ENCODE peak calls at places on chromosomes 3 and 15, in seven cellular contexts. X, T, A, G, W, Q and C are unnamed samples. For H3K27me3, the result is how much of the 10 kb centered on the place peaks cover.

GRCh38 chr15:68177747-68178146 is 27.4 kb downstream of the CALML4 start:
- DNase-seq in Q (no peak), X (no peak), A (no peak), G (no peak), W (no peak), T (peak), C (no peak)

GRCh38 chr3:71219744-71220638 is 363.5 kb downstream of the FOXP1 start:
- DNase-seq in Q (no peak), W (no peak), X (peak), A (no peak), G (no peak), T (no peak), C (no peak)

GRCh38 chr15:71191296-71191695 is 76.0 kb downstream of the THSD4 start:
- DNase-seq in X (no peak), Q (no peak), T (no peak), W (no peak), A (no peak), G (no peak), C (no peak)

GRCh38 chr3:72185549-72186484 is 400.9 kb upstream of the PROK2 start:
- DNase-seq in T (peak), W (peak), X (no peak), Q (no peak), A (no peak), G (no peak), C (peak)

GRCh38 chr15:85335193-85335939 is 45.0 kb upstream of the AKAP13 start:
- DNase-seq in T (no peak), X (no peak), G (no peak), W (no peak), Q (no peak), A (peak), C (no peak)

GRCh38 chr15:89820651-89821611 is 6.3 kb upstream of the ANPEP start:
- DNase-seq in A (no peak), X (no peak), Q (peak), G (no peak), W (no peak), T (peak), C (peak)

GRCh38 chr3:56795097-56795806 is 6.5 kb downstream of the ARHGEF3 start:
- DNase-seq in T (no peak), X (no peak), W (no peak), G (no peak), A (no peak), Q (no peak), C (peak)

GRCh38 chr3:194381460-194381875 is 11.9 kb upstream of the LRRC15 start:
- DNase-seq in X (peak), A (no peak), G (no peak), W (no peak), T (peak), Q (no peak), C (no peak)

GRCh38 chr3:158649791-158650190 is 5.5 kb downstream of the GFM1 start:
- DNase-seq in G (no peak), W (no peak), A (no peak), Q (no peak), X (no peak), T (no peak), C (no peak)

GRCh38 chr3:3192481-3192764 is 12.9 kb upstream of the CRBN start:
- DNase-seq in X (no peak), Q (no peak), W (no peak), T (no peak), G (no peak), A (no peak), C (no peak)

GRCh38 chr3:105747056-105747455 is 121.8 kb downstream of the CBLB start:
- DNase-seq in A (no peak), X (no peak), Q (no peak), G (no peak), T (peak), W (no peak), C (peak)

GRCh38 chr3:64488938-64489337 is 198.9 kb downstream of the ADAMTS9 start:
- DNase-seq in W (no peak), T (no peak), A (no peak), G (no peak), X (peak), Q (no peak), C (no peak)

GRCh38 chr15:86087808-86088207 is 8.1 kb downstream of the AGBL1 start:
- DNase-seq in X (no peak), A (no peak), G (no peak), W (no peak), Q (no peak), T (no peak), C (no peak)

GRCh38 chr3:168085491-168086119 is 10.1 kb downstream of the GOLIM4 start:
- DNase-seq in G (no peak), Q (no peak), W (no peak), X (no peak), T (no peak), A (no peak), C (no peak)

GRCh38 chr3:32100465-32100864 is 6.0 kb upstream of the GPD1L start:
- DNase-seq in Q (no peak), A (no peak), T (no peak), W (no peak), G (no peak), X (peak), C (no peak)

DNA sequence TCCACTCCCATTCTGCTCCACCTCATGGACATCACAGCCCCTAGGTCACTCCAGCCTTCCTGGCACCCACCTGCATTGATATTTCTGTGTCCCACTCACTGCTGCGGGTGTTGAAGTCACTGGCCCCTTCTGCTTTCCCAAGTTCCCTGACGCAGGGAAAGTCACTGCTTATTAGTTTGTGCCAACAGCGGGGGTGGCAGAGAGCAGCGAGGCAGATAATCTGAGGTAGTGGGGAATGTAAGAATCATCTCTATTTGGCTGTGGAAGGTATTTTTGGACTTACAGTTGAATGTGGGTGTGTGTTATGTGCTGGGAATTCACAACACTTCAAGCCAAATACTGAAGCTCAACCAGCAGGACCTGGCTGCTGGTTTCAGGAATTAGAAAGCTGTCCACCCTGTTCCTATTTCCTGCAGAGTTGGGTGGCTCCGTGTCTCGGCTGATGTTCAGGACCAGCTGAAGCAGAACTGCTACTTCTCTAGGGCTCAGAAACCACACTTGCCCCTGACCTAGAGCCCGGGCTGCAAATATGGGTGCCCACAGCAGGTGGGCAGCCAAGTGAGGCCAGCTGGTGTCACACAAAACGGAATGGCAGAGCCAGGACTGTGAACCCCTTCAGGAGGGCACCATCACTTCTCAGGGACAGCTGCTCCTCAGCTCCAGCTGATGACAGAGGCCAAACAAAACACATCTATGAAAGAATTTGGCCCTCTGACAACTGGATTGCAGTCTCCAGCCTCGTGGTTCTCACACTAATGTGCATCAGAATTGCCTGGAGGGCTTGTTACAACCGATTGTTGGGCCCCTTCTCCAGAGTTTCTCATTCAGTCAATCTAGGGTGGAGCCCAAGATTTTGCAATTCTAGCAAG is 57.7 kb downstream of the SEMA5B start:
- DNase-seq in W (no peak), T (peak), X (peak), Q (no peak), G (no peak), A (no peak), C (peak)
- H3K4me3 ChIP-seq in W (no peak), T (no peak), X (no peak), Q (no peak), G (no peak), A (no peak), C (no peak)

GRCh38 chr3:133926736-133927542 is 31.3 kb upstream of the RAB6B start:
- DNase-seq in Q (no peak), X (peak), T (no peak), A (peak), G (no peak), W (no peak), C (no peak)
- H3K27me3 ChIP-seq in Q (under half), X (under half), T (under half), A (under half), G (under half), W (under half), C (under half)

GRCh38 chr3:127289646-127290575 is 2.1 kb upstream of the PRR20G start:
- DNase-seq in X (no peak), Q (no peak), G (no peak), T (peak), A (no peak), W (no peak), C (no peak)
- TF ChIP-seq CTCF in X (no peak), Q (no peak), G (no peak), T (no peak), A (no peak), W (no peak), C (no peak)

DNA sequence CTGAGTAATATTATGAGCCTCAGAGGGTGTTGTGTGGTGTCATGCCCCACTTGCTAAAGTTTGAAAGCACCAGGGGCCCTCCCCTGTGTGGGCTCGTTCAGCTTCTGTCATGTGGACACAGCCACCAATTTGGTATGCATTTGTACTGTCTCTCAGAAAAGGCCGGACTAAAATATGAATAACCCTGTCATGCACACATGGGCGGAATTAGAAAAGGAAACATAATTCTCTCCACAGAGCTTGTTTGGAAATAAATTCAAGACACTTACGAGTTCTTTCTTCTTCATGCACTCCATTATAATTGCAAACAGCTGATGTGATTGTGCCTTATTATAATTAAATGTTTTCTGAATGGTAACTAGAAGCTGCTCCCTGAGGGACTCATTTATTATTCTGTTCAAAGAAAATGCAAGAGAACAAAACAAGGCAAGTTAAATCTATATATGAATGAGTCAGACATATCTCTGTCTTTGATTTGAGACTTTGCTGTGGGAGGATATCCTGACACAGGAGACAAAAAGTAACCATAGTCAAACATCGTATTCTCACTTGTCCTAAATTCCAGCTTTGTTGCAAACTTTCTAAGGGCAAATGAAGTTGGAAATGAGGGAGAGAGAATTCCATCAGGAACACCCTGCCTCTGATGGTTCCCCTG is 39.1 kb downstream of the TRPM1 start:
- DNase-seq in T (no peak), W (no peak), Q (no peak), A (no peak), G (no peak), X (no peak), C (no peak)
- H3K4me3 ChIP-seq in T (no peak), W (no peak), Q (no peak), A (no peak), G (no peak), X (no peak), C (no peak)

DNA sequence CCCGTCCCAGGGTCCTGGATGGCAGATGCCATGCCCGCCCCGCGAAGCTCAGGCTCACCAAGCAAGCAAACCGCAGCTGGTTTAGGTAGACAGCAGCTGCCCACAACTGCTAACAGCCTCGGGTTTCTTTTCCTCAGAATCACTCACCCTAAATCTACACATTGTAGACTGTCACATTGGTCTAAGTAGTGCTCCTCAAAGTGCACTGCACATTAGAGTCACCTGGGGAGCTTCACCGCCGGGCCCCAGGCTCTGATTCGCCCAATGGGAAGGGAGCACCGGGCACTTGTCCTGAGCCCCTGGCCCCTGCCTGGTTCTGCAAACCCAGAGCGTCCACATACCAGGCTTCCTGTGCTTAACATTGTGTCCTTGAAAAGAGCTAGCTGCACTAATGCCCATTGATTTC is 752 bp downstream of the OCA2 start:
- DNase-seq in Q (no peak), G (no peak), X (no peak), A (no peak), W (no peak), T (no peak), C (no peak)
- H3K27me3 ChIP-seq in Q (under half), G (half or more), X (under half), A (under half), W (half or more), T (under half), C (under half)

GRCh38 chr15:91853501-91853967 is at the start of gene SLCO3A1:
- DNase-seq in Q (peak), X (peak), W (no peak), G (no peak), A (peak), T (no peak), C (no peak)

GRCh38 chr15:91853968-91854943 is 748 bp downstream of the SLCO3A1 start:
- DNase-seq in T (no peak), Q (peak), X (peak), A (peak), G (no peak), W (no peak), C (no peak)

GRCh38 chr15:91849180-91849579 is 4.3 kb upstream of the SLCO3A1 start:
- DNase-seq in T (no peak), G (no peak), A (no peak), W (no peak), X (no peak), Q (no peak), C (no peak)

GRCh38 chr15:91852741-91853500 is 587 bp upstream of the SLCO3A1 start:
- DNase-seq in X (peak), T (peak), G (peak), W (no peak), A (peak), Q (peak), C (peak)

GRCh38 chr15:91849749-91850161 is 3.8 kb upstream of the SLCO3A1 start:
- DNase-seq in T (peak), W (no peak), Q (no peak), A (no peak), G (no peak), X (no peak), C (peak)
- TF ChIP-seq CTCF in T (peak), W (peak), Q (peak), A (peak), G (peak), X (peak), C (peak)

DNA sequence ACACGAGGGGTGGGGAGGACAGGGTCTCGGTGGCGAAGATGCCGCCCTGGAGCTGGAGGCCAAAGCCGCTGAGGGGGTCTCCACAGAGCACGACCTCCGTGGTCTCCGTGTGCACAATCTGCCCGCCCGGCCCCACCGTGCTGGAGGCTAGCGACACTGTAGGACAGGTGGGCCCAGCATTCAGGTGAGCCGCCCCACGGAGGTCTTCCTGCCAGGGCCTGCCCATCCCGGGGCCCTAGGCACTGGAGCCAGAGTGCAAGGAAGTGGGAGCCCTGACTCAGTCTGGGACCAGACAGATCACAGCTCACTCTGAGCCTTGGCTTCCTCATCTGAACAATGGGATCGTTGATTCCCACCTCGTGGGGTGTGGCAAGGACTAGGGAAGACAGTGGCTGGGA is 25.8 kb downstream of the GRIP2 start:
- DNase-seq in A (no peak), G (peak), W (no peak), Q (no peak), T (no peak), X (no peak), C (no peak)
- H3K4me3 ChIP-seq in A (no peak), G (no peak), W (no peak), Q (no peak), T (no peak), X (no peak), C (no peak)

GRCh38 chr3:10669490-10670048 is 146.5 kb upstream of the SLC6A11 start:
- DNase-seq in X (no peak), T (no peak), Q (no peak), W (no peak), A (no peak), G (no peak), C (no peak)
- H3K27me3 ChIP-seq in X (under half), T (under half), Q (under half), W (under half), A (under half), G (under half), C (under half)

GRCh38 chr15:37204698-37205097 is 104.3 kb upstream of the MEIS2 start:
- DNase-seq in Q (no peak), X (no peak), A (no peak), T (no peak), G (no peak), W (no peak), C (no peak)
- TF ChIP-seq CTCF in Q (no peak), X (no peak), A (no peak), T (no peak), G (no peak), W (no peak), C (no peak)

GRCh38 chr3:4582634-4583033 is 89.5 kb downstream of the ITPR1 start:
- DNase-seq in A (no peak), T (no peak), Q (no peak), G (no peak), X (no peak), W (no peak), C (peak)

GRCh38 chr3:4587061-4587837 is 94.1 kb downstream of the ITPR1 start:
- DNase-seq in X (peak), Q (no peak), T (no peak), W (no peak), A (no peak), G (no peak), C (no peak)

GRCh38 chr3:4583441-4583840 is 90.3 kb downstream of the ITPR1 start:
- DNase-seq in W (peak), X (no peak), A (no peak), T (no peak), Q (no peak), G (no peak), C (no peak)

GRCh38 chr3:4586381-4586780 is 93.2 kb downstream of the ITPR1 start:
- DNase-seq in X (peak), G (no peak), A (no peak), W (no peak), Q (no peak), T (no peak), C (no peak)

DNA sequence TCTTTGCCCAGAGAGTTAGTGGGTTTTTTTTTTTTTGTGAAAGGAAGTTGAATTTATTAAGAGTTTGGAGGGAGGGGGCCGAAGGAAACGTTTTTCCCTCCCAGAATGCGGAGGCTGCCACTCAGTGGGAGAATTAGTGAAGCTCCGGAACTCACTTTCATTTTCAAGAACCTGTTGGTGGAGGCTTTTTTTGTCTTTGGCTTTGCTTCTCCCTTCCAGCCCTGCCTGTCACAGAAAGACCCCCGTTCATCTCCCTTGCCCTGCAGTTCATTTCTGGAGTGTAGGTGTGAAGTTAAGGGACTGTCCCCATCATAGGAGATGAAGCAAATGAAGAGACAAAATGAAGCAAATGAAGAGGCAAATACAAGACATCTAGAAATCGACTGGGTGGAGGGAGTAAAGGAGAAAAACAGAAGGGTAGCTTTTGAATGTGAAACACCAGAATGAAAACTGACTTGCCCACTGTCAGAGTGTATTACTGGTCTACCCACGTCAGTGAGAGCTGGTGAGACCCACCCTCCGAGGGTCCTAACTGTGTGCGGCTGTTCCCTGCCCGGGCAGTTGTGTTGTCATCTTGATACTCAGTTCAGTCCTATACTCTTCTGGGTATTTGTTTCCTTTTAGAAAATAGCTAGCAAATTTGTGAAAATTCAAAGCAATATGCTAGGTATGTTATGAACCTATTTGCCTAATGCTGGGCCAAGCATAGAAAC is 91.5 kb downstream of the ITPR1 start:
- DNase-seq in G (no peak), A (no peak), X (peak), W (no peak), Q (no peak), T (no peak), C (peak)
- H3K4me3 ChIP-seq in G (peak), A (no peak), X (no peak), W (peak), Q (peak), T (no peak), C (peak)